ENCODE peak calls at places on chromosomes 11 and 22, in nine cellular contexts. U is mammary epithelial cell, T is adrenal gland, G is pancreas, I is tibial nerve, R is IMR-90, A is stomach, C is left ventricle myocardium inferior, F is HCT116. K is an unnamed sample. For H3K4me1, the result is how much of the 10 kb centered on the place peaks cover.

GRCh38 chr22:25048659-25049657 is 96.4 kb downstream of the KIAA1671 start:
- DNase-seq in U (peak), T (peak), G (peak), I (peak), R (peak), A (peak), C (peak), F (peak), K (no peak)

GRCh38 chr11:117572671-117573070 is 224.3 kb downstream of the DSCAML1 start:
- DNase-seq in U (no peak), T (no peak), G (no peak), I (no peak), R (no peak), A (no peak), C (no peak), F (no peak), K (peak)

GRCh38 chr22:42367980-42368378 is 64.2 kb downstream of the NFAM1 start:
- DNase-seq in U (no peak), T (peak), G (peak), I (no peak), R (no peak), A (peak), C (peak), F (no peak), K (no peak)

GRCh38 chr11:128373011-128373410 is 214.3 kb downstream of the ETS1 start:
- DNase-seq in U (no peak), T (no peak), G (no peak), I (no peak), R (peak), A (no peak), C (no peak), F (no peak), K (no peak)

GRCh38 chr11:17496406-17496805 is 19.8 kb upstream of the ABCC8 start:
- DNase-seq in U (no peak), T (no peak), G (no peak), I (no peak), R (no peak), A (no peak), C (no peak), F (no peak), K (no peak)

GRCh38 chr11:16966633-16967346 is 47.4 kb downstream of the PLEKHA7 start:
- DNase-seq in U (no peak), T (no peak), G (no peak), I (no peak), R (no peak), A (peak), C (no peak), F (no peak), K (no peak)

GRCh38 chr22:39388261-39389011 is 11.1 kb upstream of the TAB1 start:
- DNase-seq in U (peak), T (peak), G (peak), I (peak), R (peak), A (peak), C (peak), F (peak), K (peak)

GRCh38 chr11:114366331-114367243 is 33.7 kb downstream of the C11orf71 start:
- DNase-seq in U (no peak), T (no peak), G (no peak), I (no peak), R (peak), A (no peak), C (no peak), F (no peak), K (no peak)

GRCh38 chr11:17273668-17274321 is 2.7 kb upstream of the NUCB2 start:
- DNase-seq in U (no peak), T (no peak), G (no peak), I (no peak), R (no peak), A (no peak), C (no peak), F (no peak), K (no peak)

GRCh38 chr11:113549611-113550061 is 74.4 kb upstream of the DRD2 start:
- DNase-seq in U (peak), T (no peak), G (no peak), I (no peak), R (no peak), A (no peak), C (no peak), F (no peak), K (peak)

GRCh38 chr11:12285106-12285505 is 92.3 kb upstream of the PARVA start:
- DNase-seq in U (peak), T (peak), G (no peak), I (peak), R (peak), A (no peak), C (no peak), F (no peak), K (no peak)
- H3K4me1 ChIP-seq in U (half or more), T (under half), G (under half), I (under half), R (under half), A (under half), C (under half), F (under half), K (under half)

DNA sequence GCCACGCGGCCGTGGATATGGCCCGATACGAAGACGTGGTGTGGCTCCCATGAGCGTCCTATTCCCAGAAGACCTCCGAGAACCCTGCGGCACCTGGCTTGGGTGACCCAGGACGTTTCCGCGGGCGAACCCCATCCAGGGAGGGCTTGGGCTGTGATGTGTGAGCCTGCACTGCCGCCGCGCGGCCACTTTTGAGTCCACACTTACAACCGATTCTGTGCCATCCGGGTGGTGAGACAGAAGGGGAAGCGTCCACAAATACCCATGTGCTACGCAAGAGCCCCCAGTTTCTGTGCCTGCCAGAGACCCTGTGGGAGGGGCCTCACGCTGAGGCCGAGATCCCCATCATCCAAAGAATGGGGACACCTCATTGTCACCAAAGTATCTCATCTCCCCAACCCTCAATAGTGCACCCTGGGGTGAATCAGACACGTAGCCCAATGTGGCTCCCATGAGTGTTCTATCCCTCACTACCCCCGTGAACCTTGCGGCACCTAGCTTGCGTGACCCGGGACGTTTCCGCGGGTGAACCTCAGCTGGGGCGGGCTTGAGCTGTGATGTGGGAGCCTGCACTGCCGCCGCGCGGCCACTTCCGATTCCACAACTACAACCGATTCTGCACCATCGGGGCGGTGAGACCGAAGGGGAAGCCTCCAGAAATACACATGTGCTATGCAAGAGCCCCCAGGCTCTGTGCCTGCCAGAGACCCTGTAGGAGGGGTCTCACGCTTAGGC is 4.6 kb upstream of the H19 start:
- DNase-seq in U (no peak), T (no peak), G (no peak), I (no peak), R (no peak), A (no peak), C (no peak), F (no peak), K (no peak)
- H3K27ac ChIP-seq in U (no peak), T (no peak), G (no peak), I (no peak), R (no peak), A (no peak), C (no peak), F (no peak), K (no peak)

GRCh38 chr11:64999478-64999877 is 2.7 kb upstream of the BATF2 start:
- DNase-seq in U (no peak), T (no peak), G (no peak), I (no peak), R (no peak), A (no peak), C (no peak), F (no peak), K (no peak)
- H3K4me1 ChIP-seq in U (under half), T (under half), G (under half), I (under half), R (under half), A (under half), C (under half), F (under half), K (under half)

GRCh38 chr11:9653871-9654270 is 10.0 kb upstream of the SWAP70 start:
- DNase-seq in U (no peak), T (no peak), G (no peak), I (no peak), R (no peak), A (no peak), C (no peak), F (no peak), K (no peak)
- H3K27ac ChIP-seq in U (no peak), T (no peak), G (no peak), I (no peak), R (no peak), A (no peak), C (no peak), F (no peak), K (no peak)

GRCh38 chr22:50192825-50193204 is 7.1 kb downstream of the TRABD start:
- DNase-seq in U (no peak), T (no peak), G (peak), I (no peak), R (no peak), A (peak), C (no peak), F (no peak), K (peak)
- H3K4me1 ChIP-seq in U (under half), T (under half), G (under half), I (under half), R (under half), A (under half), C (under half), F (under half), K (half or more)

DNA sequence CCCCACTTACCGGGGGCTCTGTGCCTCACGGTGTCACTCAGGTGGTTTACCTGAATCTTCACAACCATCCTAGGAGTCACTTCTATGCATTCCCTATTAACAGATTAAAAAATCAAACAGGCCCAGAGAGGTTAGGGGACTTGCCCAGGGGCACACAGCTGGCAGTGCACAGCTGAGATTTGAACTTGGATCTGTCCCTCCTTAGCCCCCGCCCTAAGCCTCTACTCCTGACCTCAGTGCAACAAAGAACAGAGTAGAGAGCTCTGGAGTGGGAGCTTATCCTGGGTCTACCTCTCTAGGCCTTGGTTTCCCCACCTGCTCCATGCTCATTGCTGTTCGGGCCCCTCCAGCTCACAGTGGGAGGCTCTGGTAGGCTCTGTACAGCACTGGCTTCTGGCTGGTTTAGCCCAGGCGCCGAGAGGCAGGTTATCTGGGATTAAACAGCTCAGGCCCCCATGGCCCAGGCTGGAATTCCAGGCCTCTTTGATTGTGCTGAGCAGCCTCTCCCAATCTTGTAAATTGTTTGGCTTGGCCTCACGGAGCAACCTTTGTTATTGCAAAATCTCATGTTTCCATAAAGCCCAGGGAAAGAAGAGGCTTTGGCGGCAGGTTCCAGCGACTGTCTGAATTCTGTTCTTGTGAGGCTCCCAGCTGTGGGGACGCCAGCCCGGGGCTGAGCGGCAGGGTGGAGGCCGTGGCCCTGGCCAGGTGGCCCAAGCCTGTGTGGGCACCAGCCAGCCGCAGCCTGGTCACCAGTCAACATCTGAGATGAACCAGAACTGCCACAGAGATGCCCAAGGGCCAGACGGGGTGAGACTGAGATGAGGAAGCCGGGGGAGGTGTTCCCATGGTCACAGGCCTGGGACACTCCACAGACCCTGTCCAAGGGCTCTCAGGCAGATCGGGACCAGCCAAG is 28.9 kb upstream of the SHISAL1 start:
- DNase-seq in U (no peak), T (peak), G (no peak), I (peak), R (peak), A (peak), C (no peak), F (no peak), K (no peak)
- H3K27ac ChIP-seq in U (no peak), T (no peak), G (no peak), I (peak), R (peak), A (peak), C (peak), F (no peak), K (no peak)

GRCh38 chr22:29308148-29308790 is 1.8 kb downstream of the GAS2L1 start:
- DNase-seq in U (peak), T (no peak), G (peak), I (no peak), R (no peak), A (no peak), C (no peak), F (no peak), K (peak)
- H3K4me1 ChIP-seq in U (under half), T (half or more), G (under half), I (under half), R (under half), A (half or more), C (half or more), F (under half), K (under half)

GRCh38 chr22:21014202-21015050 is 539 bp upstream of the P2RX6 start:
- DNase-seq in U (peak), T (peak), G (peak), I (peak), R (peak), A (peak), C (peak), F (peak), K (peak)
- H3K27ac ChIP-seq in U (peak), T (peak), G (no peak), I (peak), R (peak), A (peak), C (peak), F (peak), K (peak)

DNA sequence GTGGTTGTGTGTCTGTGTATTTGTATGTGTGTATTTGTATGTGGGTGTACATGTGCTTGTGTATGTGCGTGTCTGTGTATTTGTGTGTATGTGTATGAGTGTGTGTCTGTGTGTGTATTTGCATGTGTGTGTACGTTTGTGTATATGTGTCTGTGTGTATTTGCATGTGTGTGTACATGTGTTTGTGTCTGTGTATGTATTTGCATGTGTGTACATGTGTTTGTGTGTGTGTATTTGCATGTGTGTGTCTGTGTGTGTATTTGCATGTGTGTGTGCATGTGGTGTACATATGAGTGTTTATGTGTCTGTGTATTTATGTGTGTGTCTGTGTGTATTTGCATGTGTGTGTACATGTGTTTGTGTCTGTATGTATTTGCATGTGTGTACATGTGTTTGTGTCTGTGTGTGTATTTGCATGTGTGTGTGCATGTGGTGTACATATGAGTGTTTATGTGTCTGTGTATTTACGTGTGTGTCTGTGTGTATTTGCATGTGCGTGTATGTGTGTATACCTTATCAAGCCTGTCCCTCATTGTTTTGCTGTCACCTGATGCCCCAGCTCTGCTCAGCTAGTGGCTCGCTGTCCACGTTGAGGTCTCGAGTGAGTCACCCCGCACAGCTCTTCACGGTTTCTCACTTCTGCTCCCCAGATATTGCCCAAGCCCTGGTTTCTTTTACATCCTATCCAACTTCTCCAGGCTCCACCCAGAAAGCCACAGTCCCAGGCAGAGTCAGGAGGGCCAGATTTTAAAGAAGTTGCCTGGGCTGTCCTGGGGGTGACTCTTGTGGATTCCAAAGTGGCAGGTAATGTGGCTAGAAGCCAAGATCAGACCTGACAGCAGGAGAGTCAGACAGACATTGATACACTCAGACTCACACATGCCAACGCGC is 15.1 kb downstream of the MB start:
- DNase-seq in U (peak), T (peak), G (no peak), I (peak), R (peak), A (no peak), C (no peak), F (no peak), K (no peak)
- H3K4me1 ChIP-seq in U (under half), T (under half), G (under half), I (under half), R (under half), A (under half), C (half or more), F (under half), K (under half)